ENCODE peak calls at places on chromosomes 11 and 22, in six cellular contexts. N is PC-9, C is MM.1S, Q is neural progenitor cell, A is A549, R is astrocyte. P is an unnamed sample. For H3K4me1, the result is how much of the 10 kb centered on the place peaks cover.

GRCh38 chr11:79807506-79807905 is 366.7 kb upstream of the TENM4 start:
- DNase-seq in Q (no peak), A (no peak), C (no peak), R (no peak), N (no peak), P (peak)

GRCh38 chr11:1755344-1756023 is 5.1 kb upstream of the IFITM10 start:
- DNase-seq in C (no peak), R (no peak), Q (no peak), A (no peak), N (no peak), P (no peak)

GRCh38 chr11:17650601-17650911 is 68.8 kb upstream of the MYOD1 start:
- DNase-seq in Q (no peak), R (no peak), N (no peak), A (no peak), C (no peak), P (no peak)

GRCh38 chr11:34214961-34215805 is 109.8 kb downstream of the NAT10 start:
- DNase-seq in A (peak), R (peak), N (peak), C (no peak), Q (no peak), P (peak)

GRCh38 chr11:32884770-32885384 is 7.7 kb upstream of the QSER1 start:
- DNase-seq in R (no peak), Q (no peak), N (no peak), C (peak), A (peak), P (no peak)

GRCh38 chr22:30806391-30806861 is 111.8 kb downstream of the OSBP2 start:
- DNase-seq in N (peak), A (peak), R (peak), C (no peak), Q (peak), P (peak)

GRCh38 chr11:2892215-2893020 is 6.8 kb upstream of the CDKN1C start:
- DNase-seq in R (peak), C (peak), Q (peak), A (peak), N (peak), P (no peak)

GRCh38 chr11:120335596-120335927 is 651 bp upstream of the ARHGEF12 start:
- DNase-seq in C (peak), N (no peak), R (no peak), A (no peak), Q (no peak), P (no peak)

GRCh38 chr22:44523981-44524759 is 26.1 kb upstream of the RTL6 start:
- DNase-seq in A (no peak), R (peak), C (no peak), Q (no peak), N (no peak), P (no peak)

GRCh38 chr22:30943368-30943767 is 25.2 kb downstream of the MORC2 start:
- DNase-seq in R (no peak), N (no peak), A (no peak), C (no peak), Q (no peak), P (no peak)

GRCh38 chr22:27777128-27777527 is 24.4 kb downstream of the MN1 start:
- DNase-seq in C (no peak), Q (no peak), N (no peak), R (no peak), A (no peak), P (no peak)

DNA sequence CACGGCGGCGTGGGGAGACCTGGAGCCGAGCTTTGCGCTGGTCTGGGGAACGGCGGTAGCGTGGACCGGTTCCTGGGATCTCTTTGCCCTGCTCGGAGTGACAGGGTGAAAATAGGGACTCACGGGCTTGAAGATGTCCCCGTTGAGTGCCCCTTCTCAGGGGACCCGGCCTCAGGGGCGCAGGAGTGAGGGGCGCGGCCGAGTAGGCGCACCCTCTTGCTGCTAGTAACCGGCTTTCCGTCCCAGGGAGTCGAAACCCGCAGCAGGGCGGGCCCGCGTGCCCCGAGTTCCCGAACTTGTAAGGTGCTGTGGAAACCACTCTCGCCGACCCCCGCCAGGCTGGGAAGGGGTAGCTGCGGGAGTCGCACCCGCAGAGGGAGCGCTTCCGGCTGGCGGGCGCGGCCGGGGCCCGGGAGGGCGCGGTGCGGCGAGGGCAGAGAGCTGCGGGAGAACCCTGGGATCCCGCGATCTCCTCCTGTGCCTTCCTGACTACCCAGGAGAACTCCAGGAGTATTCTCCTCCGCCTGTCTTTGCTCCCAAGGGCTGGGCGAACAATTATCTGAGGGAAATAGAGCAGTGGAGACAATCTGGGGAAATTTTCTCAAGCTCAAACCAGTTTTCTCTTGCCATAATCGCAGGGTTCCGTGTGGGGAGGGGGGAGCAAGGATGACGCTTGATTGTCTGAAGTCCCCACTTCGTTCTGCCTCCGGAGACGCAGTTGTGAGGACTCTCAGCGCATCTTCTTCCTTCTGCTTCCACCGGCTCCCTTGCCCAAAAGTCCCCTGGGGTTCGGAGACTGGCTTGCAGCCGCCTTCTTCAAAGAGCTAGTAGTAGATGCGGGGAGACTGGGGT is 673 bp downstream of the NELL1 start:
- DNase-seq in N (no peak), R (no peak), C (no peak), Q (peak), A (no peak), P (no peak)
- H3K4me2 ChIP-seq in N (no peak), R (peak), C (peak), Q (peak), A (peak), P (peak)

DNA sequence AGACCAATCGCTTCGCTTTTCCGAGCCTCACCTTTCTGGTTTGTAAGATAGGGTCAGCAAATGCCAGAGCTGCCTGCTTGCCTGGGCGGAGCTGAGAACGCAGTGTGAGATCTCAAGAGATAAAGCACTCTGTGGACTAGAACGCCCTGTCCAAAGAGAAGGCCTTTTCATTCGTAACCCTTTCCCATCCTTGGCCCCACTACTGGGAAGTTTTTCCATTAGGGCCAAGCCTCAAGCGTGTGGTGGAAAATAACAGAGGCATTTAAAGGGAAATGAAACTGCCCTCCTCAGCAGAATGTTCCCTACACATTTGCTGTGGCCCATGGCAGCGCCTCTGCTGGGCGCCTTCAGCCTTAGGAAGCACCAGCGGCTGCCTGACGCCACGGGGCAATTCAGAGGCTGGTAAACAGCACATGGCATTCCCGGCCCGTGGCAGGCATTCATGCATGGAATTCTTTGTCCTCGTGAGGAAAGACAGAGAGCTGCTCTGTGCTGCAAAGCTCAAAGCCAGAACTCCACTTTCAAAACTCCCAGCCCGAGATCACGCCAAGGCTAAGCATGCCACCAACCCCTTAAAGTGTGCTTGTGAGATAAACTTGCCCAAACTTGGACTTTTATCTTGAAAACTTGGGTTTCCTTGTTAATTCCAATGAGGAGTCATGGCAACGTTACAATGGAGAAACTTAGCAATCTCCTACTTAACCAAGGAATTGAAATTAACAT is 38.1 kb downstream of the AHNAK start:
- DNase-seq in Q (peak), C (peak), N (peak), A (peak), R (peak), P (peak)
- H3K4me1 ChIP-seq in Q (under half), C (under half), N (under half), A (half or more), R (under half), P (under half)

GRCh38 chr11:118791961-118792578 is 1.1 kb upstream of the DDX6 start:
- DNase-seq in Q (peak), A (peak), N (no peak), R (no peak), C (peak), P (no peak)
- H3K4me2 ChIP-seq in Q (peak), A (peak), N (peak), R (peak), C (peak), P (peak)

DNA sequence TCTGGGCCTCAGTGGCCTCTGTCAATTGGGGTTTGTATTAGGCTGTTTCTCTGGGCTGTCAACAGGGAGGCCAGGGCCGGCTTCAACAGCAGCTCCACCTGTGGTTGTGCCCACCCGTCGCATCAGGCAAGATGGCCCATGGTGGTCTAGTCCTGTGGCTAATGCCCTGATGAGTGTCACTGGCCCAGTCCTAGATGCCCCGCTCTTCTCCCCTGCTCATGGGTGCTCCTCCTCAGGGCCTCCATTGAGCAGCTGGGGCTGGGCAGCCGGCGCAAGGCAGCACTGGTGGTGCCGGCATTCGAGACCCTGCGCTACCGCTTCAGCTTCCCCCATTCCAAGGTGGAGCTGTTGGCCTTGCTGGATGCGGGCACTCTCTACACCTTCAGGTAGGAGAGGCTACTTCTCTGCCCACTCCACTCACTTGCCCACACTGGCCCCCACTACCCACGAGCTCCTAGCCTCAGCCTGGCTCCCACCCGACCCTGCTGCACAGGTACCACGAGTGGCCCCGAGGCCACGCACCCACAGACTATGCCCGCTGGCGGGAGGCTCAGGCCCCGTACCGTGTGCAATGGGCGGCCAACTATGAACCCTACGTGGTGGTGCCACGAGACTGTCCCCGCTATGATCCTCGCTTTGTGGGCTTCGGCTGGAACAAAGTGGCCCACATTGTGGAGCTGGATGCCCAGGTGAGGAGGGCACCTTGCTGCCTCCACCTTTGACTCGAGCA is 5.4 kb downstream of the LARGE2 start:
- DNase-seq in N (no peak), C (no peak), Q (no peak), R (no peak), A (no peak), P (no peak)
- H3K4me1 ChIP-seq in N (under half), C (under half), Q (under half), R (under half), A (under half), P (half or more)

GRCh38 chr22:28812491-28812890 is 12.1 kb upstream of the XBP1 start:
- DNase-seq in Q (no peak), N (no peak), A (no peak), R (no peak), C (peak), P (no peak)
- H3K4me2 ChIP-seq in Q (no peak), N (no peak), A (no peak), R (no peak), C (no peak), P (no peak)

GRCh38 chr11:118007040-118007439 is 20.8 kb downstream of the IL10RA start:
- DNase-seq in A (no peak), C (no peak), N (no peak), Q (no peak), R (no peak), P (no peak)
- H3K4me1 ChIP-seq in A (under half), C (half or more), N (under half), Q (under half), R (under half), P (under half)

DNA sequence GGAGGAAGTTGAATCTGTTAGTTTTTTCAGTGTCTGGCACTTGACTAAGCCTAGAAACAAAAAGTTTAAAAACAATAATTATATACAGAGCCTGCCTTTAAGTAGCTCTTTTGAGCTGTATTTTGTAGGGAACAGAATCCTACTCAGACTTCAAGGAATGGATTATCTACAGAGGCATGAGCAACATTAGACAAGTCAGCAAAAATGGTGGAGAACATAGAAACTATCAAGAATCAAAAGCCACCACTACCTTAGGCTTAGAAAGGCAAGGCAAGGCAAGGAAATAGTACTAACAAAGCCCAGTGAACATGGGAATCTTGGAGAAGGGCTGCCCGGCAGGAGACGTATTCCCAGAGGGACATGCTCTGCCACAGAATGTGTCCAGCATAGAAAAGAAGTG is 353.6 kb upstream of the FAT3 start:
- DNase-seq in N (no peak), R (no peak), Q (no peak), C (no peak), A (no peak), P (no peak)
- H3K4me2 ChIP-seq in N (no peak), R (no peak), Q (no peak), C (no peak), A (no peak), P (no peak)